ENCODE peak calls at places on chromosomes 6 and 20, in four cellular contexts. W is K562, R is HepG2, B is HCT116. P is an unnamed sample.

GRCh38 chr20:2693996-2694471 is 1.5 kb downstream of the EBF4 start:
- DNase-seq in W (no peak), R (no peak), B (no peak), P (no peak)

GRCh38 chr6:134162932-134163331 is 110.5 kb upstream of the SLC2A12 start:
- DNase-seq in W (no peak), R (no peak), B (no peak), P (no peak)

GRCh38 chr20:52937701-52938100 is 34.5 kb upstream of the TSHZ2 start:
- DNase-seq in W (no peak), R (peak; percentile 58), B (no peak), P (no peak)

GRCh38 chr6:138004423-138005287 is 102.6 kb downstream of the PERP start:
- DNase-seq in W (peak; percentile 54), R (peak; percentile 35), B (peak; percentile 32), P (no peak)

GRCh38 chr6:170522565-170523183 is 30.4 kb downstream of the PSMB1 start:
- DNase-seq in W (no peak), R (no peak), B (peak; percentile 12), P (no peak)

GRCh38 chr6:136326038-136326561 is 36.5 kb upstream of the BCLAF1 start:
- DNase-seq in W (no peak), R (peak; percentile 18), B (no peak), P (no peak)

GRCh38 chr6:151098166-151098565 is 141.6 kb upstream of the AKAP12 start:
- DNase-seq in W (no peak), R (no peak), B (no peak), P (no peak)

GRCh38 chr6:140051521-140052455 is 677.3 kb upstream of the CITED2 start:
- DNase-seq in W (no peak), R (no peak), B (no peak), P (no peak)

GRCh38 chr20:58702161-58702510 is 9.5 kb downstream of the NPEPL1 start:
- DNase-seq in W (no peak), R (no peak), B (no peak), P (no peak)

GRCh38 chr6:108492131-108492766 is 68.5 kb upstream of the FOXO3 start:
- DNase-seq in W (peak; percentile 15), R (peak; percentile 25), B (peak; percentile 36), P (peak; percentile 61)

GRCh38 chr6:34223381-34223963 is 13.2 kb upstream of the HMGA1 start:
- DNase-seq in W (no peak), R (no peak), B (no peak), P (no peak)

GRCh38 chr6:142700676-142701185 is 244.2 kb downstream of the HIVEP2 start:
- DNase-seq in W (no peak), R (no peak), B (no peak), P (no peak)

GRCh38 chr6:158861686-158862381 is 42.7 kb upstream of the EZR start:
- DNase-seq in W (no peak), R (no peak), B (no peak), P (no peak)

GRCh38 chr6:2478200-2478599 is 232.8 kb upstream of the GMDS start:
- DNase-seq in W (no peak), R (no peak), B (no peak), P (no peak)

GRCh38 chr20:1397710-1398109 is 4.9 kb upstream of the FKBP1A start:
- DNase-seq in W (no peak), R (no peak), B (no peak), P (no peak)

GRCh38 chr6:82080767-82081166 is 166.8 kb downstream of the IBTK start:
- DNase-seq in W (no peak), R (no peak), B (no peak), P (no peak)

GRCh38 chr6:125854355-125854754 is 63.6 kb downstream of the NCOA7 start:
- DNase-seq in W (no peak), R (no peak), B (no peak), P (no peak)

GRCh38 chr6:33578588-33579011 is 1.5 kb downstream of the BAK1 start:
- DNase-seq in W (peak; percentile 56), R (no peak), B (no peak), P (no peak)

GRCh38 chr20:56439784-56440291 is 27.8 kb downstream of the CASS4 start:
- DNase-seq in W (no peak), R (no peak), B (no peak), P (no peak)

GRCh38 chr20:5715068-5715841 is 34.9 kb upstream of the SHLD1 start:
- DNase-seq in W (no peak), R (no peak), B (no peak), P (no peak)

GRCh38 chr20:32823078-32823477 is 3.3 kb downstream of the MAPRE1 start:
- DNase-seq in W (no peak), R (peak; percentile 44), B (no peak), P (no peak)

GRCh38 chr20:40564997-40565680 is 123.9 kb downstream of the MAFB start:
- DNase-seq in W (peak; percentile 14), R (no peak), B (peak; percentile 71), P (no peak)

GRCh38 chr6:106560966-106561740 is 68.1 kb downstream of the RTN4IP1 start:
- DNase-seq in W (no peak), R (no peak), B (no peak), P (no peak)

GRCh38 chr6:106749611-106750010 is 120.2 kb downstream of the QRSL1 start:
- DNase-seq in W (no peak), R (no peak), B (no peak), P (no peak)

GRCh38 chr6:170265655-170266054 is 25.2 kb downstream of the DLL1 start:
- DNase-seq in W (no peak), R (peak; percentile 24), B (peak; percentile 73), P (no peak)

GRCh38 chr20:42553374-42553773 is 636.3 kb downstream of the PTPRT start:
- DNase-seq in W (no peak), R (no peak), B (no peak), P (no peak)

GRCh38 chr6:167299641-167300308 is 8.7 kb downstream of the UNC93A start:
- DNase-seq in W (no peak), R (no peak), B (no peak), P (no peak)

DNA sequence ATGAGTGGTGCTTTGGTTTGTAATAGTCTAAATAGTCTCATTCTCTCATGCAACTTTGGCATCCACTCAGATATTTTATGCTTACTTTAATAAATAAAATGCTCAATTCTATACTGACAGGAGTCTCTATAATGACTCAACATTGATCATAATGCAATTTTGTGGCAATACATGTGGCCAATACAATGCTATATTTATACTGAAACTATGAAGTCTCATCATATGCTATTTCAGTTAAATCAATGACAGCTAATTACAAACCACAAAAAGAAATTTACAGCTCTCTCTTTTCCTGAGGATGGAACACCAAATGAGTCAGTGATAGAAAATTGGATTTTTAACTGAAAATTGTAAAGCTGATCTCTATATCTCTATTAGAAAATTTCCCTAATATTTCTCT is 77.1 kb downstream of the WASF1 start:
- DNase-seq in W (no peak), R (no peak), B (no peak), P (no peak)
- TF ChIP-seq TCF7L2 in W (no peak), R (no peak), B (no peak), P (no peak)

GRCh38 chr6:7144810-7145209 is 37.0 kb downstream of the RREB1 start:
- DNase-seq in W (no peak), R (no peak), B (no peak), P (no peak)

GRCh38 chr6:7146079-7146828 is 38.5 kb downstream of the RREB1 start:
- DNase-seq in W (peak; percentile 63), R (peak; percentile 84), B (no peak), P (no peak)

GRCh38 chr6:7143161-7143974 is 35.6 kb downstream of the RREB1 start:
- DNase-seq in W (peak; percentile 70), R (peak; percentile 66), B (no peak), P (no peak)

GRCh38 chr6:7147051-7147671 is 39.4 kb downstream of the RREB1 start:
- DNase-seq in W (peak; percentile 58), R (no peak), B (no peak), P (no peak)

DNA sequence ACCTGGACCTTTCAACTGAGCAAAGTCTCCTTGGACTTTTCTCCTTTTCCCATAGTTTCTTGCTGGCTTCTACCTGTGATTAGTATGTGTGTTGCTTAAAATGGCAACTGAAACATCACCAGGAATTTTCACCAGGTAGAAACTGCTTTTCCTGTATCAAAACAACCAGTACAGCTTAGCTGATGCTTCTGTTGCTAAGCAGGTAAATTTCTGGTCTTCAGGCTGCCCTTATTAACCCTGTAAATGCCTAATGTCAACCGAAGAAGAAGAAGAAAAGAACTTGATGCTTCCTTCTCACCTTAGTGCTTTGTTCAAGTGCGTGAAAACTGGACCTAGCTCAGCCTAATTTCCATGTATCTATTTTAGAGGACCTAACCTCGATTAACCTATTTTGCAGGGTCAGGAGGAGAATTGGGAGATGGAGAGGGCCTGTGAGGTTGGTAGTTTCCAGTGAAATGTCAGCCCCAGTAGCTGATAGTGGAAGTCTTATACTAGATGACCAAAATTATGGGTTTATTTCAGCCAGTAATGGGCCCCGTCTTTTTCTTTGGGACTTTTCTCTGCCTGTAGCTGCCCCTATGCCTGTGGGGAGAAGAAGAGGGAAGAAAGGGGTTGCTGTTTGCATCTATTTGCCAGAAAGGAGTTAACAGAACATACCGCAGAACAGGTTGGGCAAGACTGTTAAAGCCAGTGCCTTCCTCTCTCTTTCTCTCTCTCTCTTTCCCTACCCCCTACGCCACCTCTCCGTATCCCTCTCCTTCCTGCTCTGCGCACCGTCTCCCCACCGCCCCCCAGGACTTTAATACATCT is 37.7 kb downstream of the RREB1 start:
- DNase-seq in W (no peak), R (no peak), B (no peak), P (no peak)
- H3K4me3 ChIP-seq in W (no peak overlapping the region), R (no peak overlapping the region), B (no peak overlapping the region), P (no peak overlapping the region)

GRCh38 chr20:57660510-57661199 is 40.4 kb upstream of the ZBP1 start:
- DNase-seq in W (no peak), R (no peak), B (no peak), P (no peak)
- TF ChIP-seq TCF7L2 in W (no peak), R (no peak), B (no peak), P (no peak)

DNA sequence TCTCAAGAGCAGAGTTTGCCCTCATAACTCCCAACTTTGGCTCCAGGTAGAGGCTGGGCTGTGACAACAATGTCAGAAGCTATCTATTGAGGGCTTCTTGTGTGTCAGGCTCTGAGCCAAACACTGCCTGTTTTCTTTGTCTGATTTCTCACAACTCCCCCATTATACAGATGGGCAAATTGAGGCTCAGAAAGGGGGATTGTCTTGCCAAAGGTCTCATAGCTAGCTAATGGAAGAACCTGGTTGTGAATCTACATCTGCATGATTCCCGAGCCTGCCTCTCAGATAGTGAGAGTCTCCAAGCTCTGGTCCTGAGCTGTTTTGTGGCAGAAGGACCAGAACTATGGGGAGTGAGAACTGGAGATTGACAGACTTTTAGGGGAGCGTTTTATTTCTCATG is 1.4 kb downstream of the CD40 start:
- DNase-seq in W (no peak), R (no peak), B (no peak), P (no peak)
- H3K4me3 ChIP-seq in W (no peak overlapping the region), R (no peak overlapping the region), B (no peak overlapping the region), P (no peak overlapping the region)

GRCh38 chr20:25867776-25868649 is 171.4 kb upstream of the ZNF337 start:
- DNase-seq in W (peak; percentile 17), R (no peak), B (no peak), P (no peak)
- TF ChIP-seq TCF7L2 in W (no peak), R (no peak), B (no peak), P (no peak)